ENCODE peak calls at places on chromosomes 2 and 18, in five cellular contexts. L, X, E, Q and U are unnamed samples.

GRCh38 chr2:219436491-219436890 is 1.8 kb downstream of the SPEG start:
- DNase-seq in L (no peak), X (no peak), E (no peak), Q (no peak), U (no peak)

GRCh38 chr2:82789886-82790276 is 1669.2 kb downstream of the SUCLG1 start:
- DNase-seq in L (no peak), X (no peak), E (no peak), Q (peak), U (no peak)

GRCh38 chr2:216534809-216535208 is 36.2 kb downstream of the RPL37A start:
- DNase-seq in L (no peak), X (no peak), E (no peak), Q (no peak), U (no peak)

GRCh38 chr2:30301551-30301950 is 70.2 kb downstream of the LBH start:
- DNase-seq in L (peak), X (no peak), E (no peak), Q (peak), U (no peak)

GRCh38 chr2:201260302-201260800 is at the start of gene CASP8:
- DNase-seq in L (no peak), X (peak), E (no peak), Q (peak), U (peak)

GRCh38 chr2:152456262-152456661 is 121.3 kb downstream of the FMNL2 start:
- DNase-seq in L (no peak), X (no peak), E (no peak), Q (peak), U (no peak)

GRCh38 chr2:238430781-238431180 is 4.1 kb downstream of the ASB1 start:
- DNase-seq in L (no peak), X (no peak), E (no peak), Q (no peak), U (no peak)

GRCh38 chr2:73283545-73284295 is 558 bp downstream of the FBXO41 start:
- DNase-seq in L (no peak), X (peak), E (no peak), Q (no peak), U (no peak)

GRCh38 chr2:233142355-233142897 is 82.3 kb downstream of the INPP5D start:
- DNase-seq in L (no peak), X (no peak), E (no peak), Q (no peak), U (no peak)

GRCh38 chr2:96157649-96158553 is 12.7 kb upstream of the DUSP2 start:
- DNase-seq in L (no peak), X (peak), E (no peak), Q (no peak), U (peak)

GRCh38 chr2:136402281-136402680 is 284.3 kb upstream of the CXCR4 start:
- DNase-seq in L (no peak), X (no peak), E (no peak), Q (no peak), U (no peak)

GRCh38 chr2:193985272-193985671 is 1671.8 kb upstream of the SLC39A10 start:
- DNase-seq in L (no peak), X (no peak), E (no peak), Q (no peak), U (no peak)

GRCh38 chr18:26495267-26495666 is 53.1 kb downstream of the KCTD1 start:
- DNase-seq in L (no peak), X (no peak), E (no peak), Q (no peak), U (no peak)

GRCh38 chr2:174331731-174332606 is 2.8 kb upstream of the SP9 start:
- DNase-seq in L (no peak), X (no peak), E (no peak), Q (no peak), U (no peak)

GRCh38 chr18:32769242-32770180 is 3.3 kb downstream of the KLHL14 start:
- DNase-seq in L (no peak), X (peak), E (no peak), Q (no peak), U (no peak)

GRCh38 chr18:3345885-3346284 is 84.0 kb downstream of the MYL12B start:
- DNase-seq in L (no peak), X (no peak), E (no peak), Q (peak), U (no peak)

GRCh38 chr2:200442471-200442870 is 67.4 kb downstream of the KCTD18 start:
- DNase-seq in L (no peak), X (no peak), E (peak), Q (no peak), U (no peak)

GRCh38 chr2:117058366-117058765 is 756.1 kb upstream of the DDX18 start:
- DNase-seq in L (no peak), X (no peak), E (no peak), Q (no peak), U (no peak)

GRCh38 chr2:83103602-83104001 is 1355.5 kb downstream of the SUCLG1 start:
- DNase-seq in L (peak), X (no peak), E (peak), Q (peak), U (no peak)